ENCODE peak calls at places on chromosome 7, in eight cellular contexts. I, N, B, Z, O, F, H and A are unnamed samples.

GRCh38 chr7:91266067-91266930 is 2.1 kb downstream of the FZD1 start:
- DNase-seq in Z (peak), I (peak), H (no peak), B (peak), N (no peak), F (peak), O (peak), A (no peak)

GRCh38 chr7:28933874-28934265 is 24.3 kb downstream of the TRIL start:
- DNase-seq in O (no peak), Z (no peak), I (no peak), H (no peak), B (no peak), F (no peak), N (no peak), A (no peak)

GRCh38 chr7:25854608-25855497 is 297.1 kb upstream of the NFE2L3 start:
- DNase-seq in N (no peak), F (no peak), O (peak), H (no peak), B (peak), I (peak), Z (no peak), A (no peak)

GRCh38 chr7:75040512-75040911 is 33.1 kb downstream of the RCC1L start:
- DNase-seq in B (no peak), H (no peak), N (no peak), Z (no peak), I (no peak), F (no peak), O (no peak), A (no peak)

GRCh38 chr7:16754869-16755317 is 1.3 kb downstream of the TSPAN13 start:
- DNase-seq in O (no peak), Z (no peak), I (peak), H (no peak), F (no peak), B (no peak), N (no peak), A (no peak)

GRCh38 chr7:36348256-36348655 is 41.4 kb upstream of the ANLN start:
- DNase-seq in B (peak), Z (no peak), O (no peak), H (no peak), F (no peak), I (peak), N (no peak), A (no peak)

GRCh38 chr7:2838873-2839578 is 5.1 kb downstream of the GNA12 start:
- DNase-seq in B (no peak), I (no peak), F (no peak), O (no peak), N (no peak), Z (no peak), H (no peak), A (no peak)

GRCh38 chr7:6590645-6591110 is 857 bp downstream of the INTS15 start:
- DNase-seq in F (no peak), I (no peak), O (no peak), N (no peak), Z (no peak), H (no peak), B (no peak), A (no peak)

GRCh38 chr7:90411510-90411909 is 8.2 kb downstream of the CLDN12 start:
- DNase-seq in N (no peak), Z (no peak), B (peak), H (no peak), F (no peak), O (no peak), I (peak), A (no peak)

GRCh38 chr7:107953265-107953923 is 49.6 kb downstream of the LAMB1 start:
- DNase-seq in B (no peak), I (no peak), Z (no peak), N (no peak), F (no peak), O (no peak), H (no peak), A (no peak)

GRCh38 chr7:46282155-46282554 is 361.1 kb upstream of the IGFBP3 start:
- DNase-seq in O (no peak), H (no peak), F (no peak), Z (no peak), B (no peak), N (no peak), I (no peak), A (no peak)

GRCh38 chr7:4191046-4191445 is 491.0 kb upstream of the FOXK1 start:
- DNase-seq in F (no peak), H (no peak), O (peak), I (no peak), B (no peak), Z (no peak), N (no peak), A (no peak)

GRCh38 chr7:151993977-151994676 is 31.3 kb upstream of the GALNT11 start:
- DNase-seq in Z (no peak), N (no peak), I (peak), B (no peak), F (no peak), H (no peak), O (no peak), A (peak)

GRCh38 chr7:18177815-18178660 is 150.4 kb upstream of the PRPS1L1 start:
- DNase-seq in B (no peak), H (no peak), F (peak), Z (no peak), I (no peak), N (no peak), O (no peak), A (no peak)

GRCh38 chr7:13262929-13263530 is 575.6 kb downstream of the ARL4A start:
- DNase-seq in N (no peak), Z (no peak), I (peak), B (peak), H (no peak), F (no peak), O (no peak), A (no peak)

GRCh38 chr7:43869018-43869897 is at the start of gene MRPS24:
- DNase-seq in N (peak), O (peak), B (peak), I (peak), Z (peak), F (peak), H (peak), A (peak)

GRCh38 chr7:13036256-13036765 is 348.9 kb downstream of the ARL4A start:
- DNase-seq in Z (no peak), H (no peak), O (no peak), B (peak), N (no peak), F (no peak), I (peak), A (no peak)

GRCh38 chr7:108001759-108002725 is 919 bp downstream of the LAMB1 start:
- DNase-seq in O (peak), I (peak), Z (peak), H (no peak), N (no peak), B (peak), F (no peak), A (no peak)

GRCh38 chr7:82714883-82715282 is 271.3 kb upstream of the CACNA2D1 start:
- DNase-seq in I (peak), Z (no peak), O (no peak), B (peak), H (no peak), N (no peak), F (no peak), A (no peak)

GRCh38 chr7:50409856-50410468 is 40.2 kb downstream of the FIGNL1 start:
- DNase-seq in O (no peak), Z (no peak), B (no peak), N (no peak), F (peak), I (no peak), H (no peak), A (no peak)

GRCh38 chr7:92848854-92849745 is 12.7 kb upstream of the CDK6 start:
- DNase-seq in N (no peak), B (no peak), I (no peak), F (no peak), H (no peak), O (no peak), Z (no peak), A (no peak)

GRCh38 chr7:39272676-39273075 is 293.5 kb upstream of the YAE1 start:
- DNase-seq in F (no peak), N (no peak), B (no peak), Z (no peak), I (no peak), H (no peak), O (no peak), A (no peak)

GRCh38 chr7:44163591-44163990 is 22.5 kb upstream of the MYL7 start:
- DNase-seq in Z (no peak), H (peak), O (no peak), F (no peak), N (peak), B (peak), I (peak), A (no peak)

GRCh38 chr7:19111474-19112143 is 5.8 kb downstream of the TWIST1 start:
- DNase-seq in F (no peak), H (no peak), Z (no peak), O (no peak), N (no peak), B (no peak), I (peak), A (no peak)

GRCh38 chr7:99469381-99470065 is 3.2 kb upstream of the ZNF789 start:
- DNase-seq in O (no peak), F (no peak), B (no peak), H (no peak), N (no peak), Z (no peak), I (peak), A (no peak)

GRCh38 chr7:1855396-1856160 is 185.5 kb downstream of the ELFN1 start:
- DNase-seq in B (no peak), I (no peak), Z (peak), F (peak), H (peak), N (peak), O (peak), A (no peak)

GRCh38 chr7:102111063-102111757 is 175.5 kb upstream of the SH2B2 start:
- DNase-seq in O (no peak), F (peak), H (no peak), B (no peak), Z (no peak), N (no peak), I (no peak), A (peak)

GRCh38 chr7:94656925-94657731 is 1.2 kb upstream of the SGCE start:
- DNase-seq in F (peak), O (peak), H (no peak), N (no peak), Z (no peak), I (peak), B (peak), A (no peak)

GRCh38 chr7:133477786-133478185 is 224.9 kb downstream of the EXOC4 start:
- DNase-seq in B (no peak), F (no peak), Z (no peak), N (no peak), I (no peak), H (no peak), O (no peak), A (no peak)

GRCh38 chr7:99314504-99314903 is 11.2 kb upstream of the ARPC1A start:
- DNase-seq in O (no peak), B (no peak), I (no peak), Z (no peak), H (no peak), N (no peak), F (no peak), A (peak)

GRCh38 chr7:134799387-134799786 is 20.0 kb downstream of the CALD1 start:
- DNase-seq in Z (no peak), I (no peak), N (no peak), F (no peak), B (no peak), H (no peak), O (no peak), A (no peak)

GRCh38 chr7:134806197-134806596 is 26.8 kb downstream of the CALD1 start:
- DNase-seq in I (no peak), B (no peak), H (no peak), O (no peak), Z (no peak), N (no peak), F (no peak), A (no peak)

GRCh38 chr7:134804854-134805253 is 25.4 kb downstream of the CALD1 start:
- DNase-seq in H (no peak), O (no peak), Z (no peak), I (no peak), F (no peak), B (peak), N (no peak), A (no peak)

GRCh38 chr7:134802762-134803161 is 23.3 kb downstream of the CALD1 start:
- DNase-seq in O (no peak), Z (no peak), H (no peak), F (no peak), I (no peak), N (no peak), B (no peak), A (no peak)

DNA sequence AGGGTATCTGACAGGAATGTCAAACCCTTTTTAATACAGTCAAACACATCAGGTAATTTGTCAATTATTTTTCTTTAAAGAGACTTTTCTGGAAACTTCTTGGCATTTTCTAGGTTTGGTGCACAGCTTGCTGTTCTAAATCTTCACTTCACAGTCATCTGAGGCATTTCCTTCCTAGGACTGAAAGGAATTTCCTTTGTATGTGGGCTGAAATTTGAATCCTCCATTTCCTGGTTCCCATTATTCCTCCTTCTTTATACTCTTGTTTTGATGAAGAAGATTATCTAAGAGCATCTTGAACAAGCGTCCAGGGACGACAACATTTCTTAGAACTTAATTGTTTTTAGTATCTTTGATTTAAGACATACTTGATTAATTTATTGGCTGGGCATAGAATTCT is 24.9 kb downstream of the CALD1 start:
- DNase-seq in I (peak), F (no peak), N (no peak), Z (no peak), H (no peak), B (peak), O (no peak), A (no peak)
- H3K27ac ChIP-seq in I (peak), F (no peak), N (peak), Z (peak), H (no peak), B (peak), O (no peak), A (no peak)

GRCh38 chr7:130891254-130892094 is 157.5 kb upstream of the KLF14 start:
- DNase-seq in N (peak), I (peak), B (peak), F (no peak), O (peak), Z (no peak), H (no peak), A (no peak)

GRCh38 chr7:130896051-130896881 is 162.3 kb upstream of the KLF14 start:
- DNase-seq in I (peak), F (no peak), Z (no peak), B (peak), H (no peak), O (no peak), N (no peak), A (no peak)

GRCh38 chr7:130895006-130895750 is 161.2 kb upstream of the KLF14 start:
- DNase-seq in F (no peak), Z (no peak), N (no peak), H (no peak), I (no peak), B (no peak), O (no peak), A (no peak)

GRCh38 chr7:130894146-130895005 is 160.4 kb upstream of the KLF14 start:
- DNase-seq in F (no peak), I (peak), N (no peak), B (peak), H (no peak), O (peak), Z (peak), A (no peak)

GRCh38 chr7:130893441-130893894 is 159.5 kb upstream of the KLF14 start:
- DNase-seq in F (no peak), I (peak), O (no peak), N (no peak), B (peak), Z (no peak), H (no peak), A (no peak)
- H3K27ac ChIP-seq in F (peak), I (peak), O (peak), N (peak), B (peak), Z (peak), H (peak), A (peak)

DNA sequence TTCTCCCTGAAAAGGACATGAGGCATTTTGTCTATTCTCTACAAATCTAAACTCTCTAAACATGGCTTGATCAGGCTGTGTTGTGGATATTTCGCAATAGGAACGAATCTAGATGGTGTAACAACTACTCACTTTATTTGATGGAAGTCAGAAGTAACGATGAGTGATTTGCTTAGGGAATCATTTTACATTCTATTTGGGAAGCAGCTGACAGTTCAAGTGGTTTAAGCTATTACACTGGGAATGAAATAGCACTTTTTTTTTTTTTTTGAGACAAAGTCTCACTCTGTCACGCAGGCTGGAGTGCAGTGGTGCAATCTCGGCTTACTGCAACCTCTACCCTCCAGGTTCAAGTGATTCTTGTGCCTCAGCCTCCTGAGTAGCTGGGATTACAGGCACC is 44.1 kb downstream of the NPY start:
- DNase-seq in B (no peak), Z (no peak), F (no peak), N (no peak), O (no peak), I (no peak), H (no peak), A (no peak)
- H3K27ac ChIP-seq in B (no peak), Z (no peak), F (no peak), N (no peak), O (no peak), I (no peak), H (no peak), A (no peak)

DNA sequence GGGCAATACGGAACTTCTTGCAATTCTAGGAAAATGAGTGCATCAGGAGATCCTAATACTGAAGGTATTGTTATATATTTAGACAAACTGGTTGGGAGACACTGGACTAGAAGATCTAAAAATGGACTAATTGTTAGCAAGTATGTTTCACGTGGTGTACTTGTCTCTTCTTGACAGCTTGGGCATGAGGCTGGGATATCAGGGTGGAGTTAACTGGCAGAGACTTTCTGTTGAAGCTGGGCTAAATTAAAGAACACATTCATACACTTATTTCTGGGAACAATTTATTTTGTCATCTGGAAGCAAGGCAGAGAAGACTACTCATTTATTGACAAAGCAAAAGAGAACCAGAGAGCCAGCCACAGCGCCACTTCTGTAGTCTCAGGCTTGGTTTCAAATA is 25.9 kb downstream of the TYW1 start:
- DNase-seq in Z (no peak), N (no peak), O (no peak), B (no peak), F (no peak), I (peak), H (no peak), A (no peak)
- H3K27ac ChIP-seq in Z (peak), N (no peak), O (no peak), B (no peak), F (no peak), I (no peak), H (no peak), A (no peak)

DNA sequence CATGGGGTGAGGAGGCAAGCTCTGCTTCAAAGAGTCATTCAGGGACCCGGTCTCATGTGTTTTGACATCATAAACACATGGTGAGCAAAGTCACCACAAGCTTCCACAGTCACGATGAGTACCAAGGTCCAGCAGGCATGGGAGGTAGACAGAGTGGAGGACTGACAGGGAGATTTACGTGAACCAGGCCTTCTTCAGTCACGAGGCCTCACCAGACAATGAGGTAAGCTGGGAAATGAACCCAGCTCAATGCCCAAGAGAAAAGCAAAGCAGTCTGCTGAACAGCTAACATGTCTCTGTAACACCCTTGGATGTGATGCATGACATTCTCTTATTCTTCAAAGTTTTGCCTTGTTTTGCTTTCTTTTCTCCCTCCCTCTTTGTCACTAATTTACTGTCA is 8.8 kb downstream of the PPP1R17 start:
- DNase-seq in N (no peak), B (no peak), F (no peak), H (no peak), Z (no peak), O (no peak), I (peak), A (no peak)
- H3K27ac ChIP-seq in N (no peak), B (no peak), F (no peak), H (peak), Z (no peak), O (no peak), I (no peak), A (peak)

GRCh38 chr7:158821173-158822021 is 7.9 kb downstream of the ESYT2 start:
- DNase-seq in N (no peak), H (no peak), O (no peak), I (peak), Z (no peak), B (peak), F (no peak), A (no peak)

GRCh38 chr7:158816995-158817394 is 12.3 kb downstream of the ESYT2 start:
- DNase-seq in Z (no peak), N (no peak), F (no peak), O (no peak), I (no peak), B (no peak), H (no peak), A (no peak)

GRCh38 chr7:158818325-158819213 is 10.7 kb downstream of the ESYT2 start:
- DNase-seq in Z (peak), B (peak), I (peak), H (peak), F (peak), N (peak), O (peak), A (no peak)

GRCh38 chr7:158820656-158821055 is 8.7 kb downstream of the ESYT2 start:
- DNase-seq in N (no peak), O (no peak), F (no peak), H (no peak), B (peak), Z (no peak), I (peak), A (no peak)

GRCh38 chr7:158819571-158820203 is 9.6 kb downstream of the ESYT2 start:
- DNase-seq in O (no peak), I (peak), F (no peak), H (no peak), N (no peak), B (no peak), Z (no peak), A (no peak)
- H3K27ac ChIP-seq in O (no peak), I (peak), F (peak), H (peak), N (peak), B (peak), Z (peak), A (no peak)

GRCh38 chr7:24827027-24827426 is 69.8 kb upstream of the GSDME start:
- DNase-seq in Z (no peak), H (no peak), F (no peak), O (no peak), B (no peak), I (no peak), N (no peak), A (no peak)

GRCh38 chr7:24824896-24825295 is 67.6 kb upstream of the GSDME start:
- DNase-seq in F (no peak), I (no peak), N (no peak), Z (no peak), H (no peak), O (no peak), B (no peak), A (no peak)

GRCh38 chr7:24825315-24825917 is 68.2 kb upstream of the GSDME start:
- DNase-seq in H (no peak), O (no peak), Z (no peak), F (no peak), B (no peak), N (no peak), I (peak), A (no peak)

GRCh38 chr7:24826662-24827020 is 69.4 kb upstream of the GSDME start:
- DNase-seq in I (no peak), O (no peak), H (no peak), Z (no peak), N (no peak), B (no peak), F (no peak), A (no peak)

GRCh38 chr7:24825931-24826661 is 68.8 kb upstream of the GSDME start:
- DNase-seq in N (no peak), F (no peak), B (peak), Z (no peak), H (no peak), I (peak), O (no peak), A (no peak)
- H3K27ac ChIP-seq in N (no peak), F (peak), B (peak), Z (peak), H (peak), I (peak), O (no peak), A (no peak)